ENCODE peak calls at places on chromosomes 11 and 22, in five cellular contexts. R is fibroblast of pulmonary artery, X is AG10803, T is H1, N is GM12864. O is an unnamed sample.

GRCh38 chr11:34565417-34566208 is 52.0 kb upstream of the ELF5 start:
- DNase-seq in R (no peak), T (peak), X (no peak), N (no peak), O (peak)

GRCh38 chr11:68968306-68969255 is 12.2 kb downstream of the MRGPRD start:
- DNase-seq in R (no peak), N (no peak), X (peak), T (no peak), O (no peak)

GRCh38 chr22:39276461-39277134 is 31.8 kb upstream of the PDGFB start:
- DNase-seq in X (no peak), R (no peak), T (no peak), N (no peak), O (no peak)

GRCh38 chr11:44627911-44628729 is 62.7 kb downstream of the CD82 start:
- DNase-seq in R (peak), N (no peak), T (no peak), X (peak), O (no peak)

GRCh38 chr22:43446881-43447280 is 35.1 kb downstream of the MPPED1 start:
- DNase-seq in T (no peak), N (no peak), R (no peak), X (no peak), O (no peak)

GRCh38 chr22:37896181-37896592 is 9.9 kb upstream of the MICALL1 start:
- DNase-seq in N (peak), X (no peak), T (no peak), R (peak), O (peak)

GRCh38 chr11:124793466-124794278 is 6.5 kb downstream of the MSANTD2 start:
- DNase-seq in R (peak), N (no peak), X (peak), T (no peak), O (peak)

GRCh38 chr11:69044111-69045013 is 4.4 kb upstream of the TPCN2 start:
- DNase-seq in R (peak), N (no peak), X (peak), T (peak), O (peak)

GRCh38 chr11:118418770-118419169 is 17.4 kb downstream of the ATP5MG start:
- DNase-seq in T (no peak), N (no peak), X (no peak), R (no peak), O (no peak)

GRCh38 chr11:86551286-86551685 is 121.1 kb downstream of the ME3 start:
- DNase-seq in N (no peak), R (peak), T (no peak), X (peak), O (no peak)

GRCh38 chr22:41267958-41268357 is 18.0 kb downstream of the RANGAP1 start:
- DNase-seq in X (no peak), N (no peak), T (no peak), R (no peak), O (no peak)

GRCh38 chr22:39405346-39406085 is 5.9 kb downstream of the TAB1 start:
- DNase-seq in R (peak), T (no peak), X (peak), N (no peak), O (no peak)

GRCh38 chr22:19905619-19906276 is 35.8 kb upstream of the COMT start:
- DNase-seq in R (no peak), N (no peak), T (no peak), X (no peak), O (no peak)

GRCh38 chr22:44615146-44615545 is 86.9 kb upstream of the PRR5 start:
- DNase-seq in X (no peak), R (no peak), N (no peak), T (no peak), O (no peak)

GRCh38 chr11:113674397-113674685 is 31.8 kb downstream of the TMPRSS5 start:
- DNase-seq in X (no peak), T (no peak), N (no peak), R (no peak), O (no peak)

GRCh38 chr11:68141247-68142027 is 20.2 kb upstream of the CHKA start:
- DNase-seq in R (no peak), N (no peak), T (no peak), X (no peak), O (no peak)

GRCh38 chr11:14529933-14530332 is 9.7 kb upstream of the PSMA1 start:
- DNase-seq in R (no peak), N (no peak), T (no peak), X (no peak), O (no peak)

GRCh38 chr22:36224245-36224644 is 15.1 kb downstream of the APOL2 start:
- DNase-seq in T (no peak), N (no peak), R (no peak), X (no peak), O (no peak)

GRCh38 chr11:103682318-103683184 is 353.9 kb upstream of the DDI1 start:
- DNase-seq in R (peak), T (peak), X (peak), N (peak), O (peak)

GRCh38 chr11:66543263-66544107 is 2.4 kb downstream of the ZDHHC24 start:
- DNase-seq in R (peak), T (no peak), X (no peak), N (no peak), O (peak)

GRCh38 chr11:45110562-45110961 is 35.9 kb upstream of the PRDM11 start:
- DNase-seq in X (peak), R (peak), T (no peak), N (peak), O (peak)

GRCh38 chr11:23112987-23113886 is 253.0 kb upstream of the CCDC179 start:
- DNase-seq in X (peak), T (no peak), N (no peak), R (peak), O (peak)

GRCh38 chr22:35601743-35602633 is 15.1 kb downstream of the MB start:
- DNase-seq in R (peak), N (no peak), X (peak), T (no peak), O (no peak)

GRCh38 chr22:20116376-20116950 is 559 bp downstream of the RANBP1 start:
- DNase-seq in X (no peak), R (no peak), T (no peak), N (no peak), O (no peak)

GRCh38 chr11:68927280-68928107 is 23.8 kb downstream of the IGHMBP2 start:
- DNase-seq in R (peak), N (peak), T (no peak), X (no peak), O (no peak)

DNA sequence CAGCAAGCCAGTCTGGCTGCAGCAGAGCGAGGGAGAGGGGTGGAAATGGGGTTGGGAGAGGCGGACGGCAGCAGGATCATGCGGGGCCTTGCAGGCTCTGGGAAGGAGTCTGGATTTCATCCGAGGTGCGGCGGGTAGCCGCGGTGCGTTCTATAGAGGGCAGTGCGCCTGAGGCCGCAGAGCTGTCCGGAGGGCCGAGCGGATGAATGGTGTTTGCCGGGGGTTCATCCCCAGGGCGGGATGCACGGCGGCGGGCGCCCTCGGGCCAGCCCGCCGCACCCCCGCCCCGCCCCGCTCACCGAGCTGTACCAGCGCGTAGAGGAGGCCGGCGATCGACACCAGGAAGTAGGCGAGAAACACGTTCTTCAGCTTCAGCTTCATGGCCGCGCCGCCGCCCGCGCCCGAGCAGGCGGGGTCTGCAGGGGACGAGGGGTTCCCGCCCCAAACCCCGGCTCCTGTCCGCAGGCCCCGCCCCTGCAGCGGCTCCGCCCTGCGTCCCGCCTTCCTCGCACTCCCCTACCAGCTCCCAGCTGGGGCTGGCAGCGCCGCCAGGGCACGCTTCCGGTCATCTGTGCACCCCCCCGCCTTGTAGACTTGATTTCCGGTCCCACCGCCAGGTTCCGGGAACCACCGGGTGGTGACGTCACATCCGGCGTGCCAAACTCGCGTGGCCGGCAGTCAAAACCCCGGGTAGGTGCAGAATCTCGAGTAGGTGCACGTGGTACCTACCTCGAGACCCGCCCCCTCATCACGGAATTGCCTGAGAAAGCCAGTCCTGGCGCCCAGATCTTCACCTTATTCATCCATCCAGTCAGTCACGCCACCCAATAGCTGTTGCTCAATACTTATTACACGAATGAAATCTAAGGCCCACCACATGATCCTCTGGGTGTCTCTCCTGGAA is at the start of gene B3GAT3:
- DNase-seq in R (peak), T (peak), N (peak), X (peak), O (peak)
- TF ChIP-seq CTCF in R (no peak), T (no peak), N (no peak), X (no peak), O (no peak)

GRCh38 chr11:8685820-8686219 is 3.2 kb downstream of the RPL27A start:
- DNase-seq in T (no peak), R (no peak), N (no peak), X (no peak), O (no peak)

GRCh38 chr11:8690374-8691342 is 8.1 kb downstream of the RPL27A start:
- DNase-seq in R (no peak), N (no peak), X (no peak), T (no peak), O (no peak)

GRCh38 chr11:8686325-8686724 is 3.7 kb downstream of the RPL27A start:
- DNase-seq in R (no peak), T (no peak), X (no peak), N (no peak), O (no peak)

GRCh38 chr11:8689726-8690255 is 7.2 kb downstream of the RPL27A start:
- DNase-seq in N (no peak), X (no peak), T (no peak), R (no peak), O (no peak)

GRCh38 chr11:8688414-8689362 is 6.1 kb downstream of the RPL27A start:
- DNase-seq in N (peak), T (peak), R (peak), X (peak), O (peak)
- TF ChIP-seq CTCF in N (no peak), T (peak), R (no peak), X (no peak), O (no peak)

DNA sequence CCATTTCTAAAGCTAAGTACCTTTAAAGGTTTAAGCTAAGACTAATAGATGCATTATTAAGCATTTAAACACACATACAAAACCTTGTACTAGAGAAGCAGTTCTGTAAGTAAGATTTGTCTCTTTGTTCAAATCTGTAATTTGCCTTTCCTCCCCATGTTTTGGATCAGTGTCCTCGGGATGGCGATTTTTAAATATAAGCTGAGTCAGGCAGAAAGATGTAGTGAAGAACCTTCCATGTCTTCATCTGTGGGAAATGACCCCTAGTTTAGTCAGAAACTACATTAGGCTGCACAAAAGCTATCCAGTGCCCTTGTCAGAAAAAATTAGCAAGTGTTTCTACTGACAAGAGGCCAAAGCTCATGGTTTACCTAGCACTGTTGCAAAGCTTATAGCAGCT is 139.6 kb downstream of the ELP4 start:
- DNase-seq in R (no peak), T (no peak), N (no peak), X (no peak), O (no peak)
- TF ChIP-seq CTCF in R (no peak), T (no peak), N (no peak), X (no peak), O (no peak)

DNA sequence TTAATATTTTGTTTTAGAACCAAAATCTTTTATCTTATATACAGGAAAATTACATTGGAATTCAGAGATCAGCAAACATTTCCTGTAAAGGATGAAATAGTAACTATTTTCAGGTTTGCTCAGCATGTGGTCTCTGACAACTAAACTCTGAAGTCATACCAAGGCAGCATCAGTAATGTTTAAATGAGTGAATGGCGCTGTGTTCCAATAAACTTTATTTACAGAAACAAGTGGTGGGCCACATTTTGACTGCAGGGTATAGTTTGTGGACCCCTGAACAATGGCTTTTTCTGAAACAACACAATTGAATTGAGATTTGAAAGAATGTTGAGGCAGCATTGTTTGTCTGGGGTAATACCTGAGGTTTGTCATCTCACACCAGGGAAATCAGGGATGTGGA is 113.6 kb upstream of the VPREB1 start:
- DNase-seq in N (no peak), X (no peak), T (no peak), R (no peak), O (no peak)
- TF ChIP-seq CTCF in N (no peak), X (no peak), T (no peak), R (no peak), O (no peak)